ENCODE peak calls at places on chromosome 11, in eight cellular contexts. C, N, F, S, G, D, A and H are unnamed samples.

GRCh38 chr11:4044971-4045646 is 49.5 kb upstream of the RRM1 start:
- DNase-seq in C (no peak), N (no peak), F (no peak), S (no peak), G (no peak), D (no peak), A (no peak), H (no peak)

GRCh38 chr11:94873910-94874575 is 99.3 kb downstream of the CWC15 start:
- DNase-seq in C (no peak), N (peak; percentile 30), F (no peak), S (no peak), G (no peak), D (no peak), A (no peak), H (no peak)

GRCh38 chr11:62976109-62976508 is 8.7 kb downstream of the SLC22A6 start:
- DNase-seq in C (no peak), N (no peak), F (no peak), S (no peak), G (no peak), D (no peak), A (peak; percentile 9), H (no peak)

GRCh38 chr11:32940865-32941264 is 48.3 kb downstream of the QSER1 start:
- DNase-seq in C (no peak), N (no peak), F (no peak), S (no peak), G (no peak), D (no peak), A (no peak), H (no peak)

GRCh38 chr11:65866524-65867283 is 5.9 kb downstream of the EFEMP2 start:
- DNase-seq in C (no peak), N (no peak), F (no peak), S (no peak), G (peak; percentile 46), D (no peak), A (no peak), H (no peak)

GRCh38 chr11:2561283-2562180 is 116.7 kb downstream of the KCNQ1 start:
- DNase-seq in C (no peak), N (no peak), F (no peak), S (no peak), G (peak; percentile 46), D (no peak), A (no peak), H (peak; percentile 4)

GRCh38 chr11:106601637-106602297 is 416.5 kb downstream of the GUCY1A2 start:
- DNase-seq in C (no peak), N (no peak), F (no peak), S (no peak), G (no peak), D (no peak), A (no peak), H (no peak)

GRCh38 chr11:34633990-34634725 is 13.3 kb downstream of the EHF start:
- DNase-seq in C (no peak), N (no peak), F (peak; percentile 18), S (no peak), G (no peak), D (no peak), A (peak; percentile 66), H (peak; percentile 38)

GRCh38 chr11:119149371-119150275 is 771 bp downstream of the ABCG4 start:
- DNase-seq in C (no peak), N (peak; percentile 58), F (no peak), S (no peak), G (no peak), D (no peak), A (no peak), H (no peak)

GRCh38 chr11:111414267-111414931 is 35.3 kb upstream of the POU2AF1 start:
- DNase-seq in C (no peak), N (no peak), F (no peak), S (no peak), G (no peak), D (no peak), A (no peak), H (no peak)

GRCh38 chr11:25065711-25066110 is 568.9 kb downstream of the LUZP2 start:
- DNase-seq in C (no peak), N (no peak), F (no peak), S (no peak), G (no peak), D (no peak), A (peak; percentile 67), H (no peak)

GRCh38 chr11:68896171-68896959 is 7.3 kb downstream of the MRPL21 start:
- DNase-seq in C (no peak), N (no peak), F (no peak), S (no peak), G (no peak), D (no peak), A (no peak), H (no peak)

GRCh38 chr11:9853929-9854557 is 190.2 kb downstream of the SWAP70 start:
- DNase-seq in C (no peak), N (no peak), F (no peak), S (no peak), G (no peak), D (no peak), A (no peak), H (no peak)

GRCh38 chr11:79697905-79698304 is 257.1 kb upstream of the TENM4 start:
- DNase-seq in C (no peak), N (no peak), F (no peak), S (no peak), G (no peak), D (no peak), A (no peak), H (no peak)

GRCh38 chr11:2807276-2807681 is 78.3 kb downstream of the CDKN1C start:
- DNase-seq in C (no peak), N (no peak), F (no peak), S (no peak), G (peak; percentile 85), D (no peak), A (peak; percentile 23), H (peak; percentile 85)

GRCh38 chr11:34439521-34440258 is 956 bp downstream of the CAT start:
- DNase-seq in C (no peak), N (no peak), F (no peak), S (no peak), G (no peak), D (no peak), A (peak; percentile 59), H (no peak)

GRCh38 chr11:70089631-70090030 is 11.5 kb downstream of the ANO1 start:
- DNase-seq in C (no peak), N (no peak), F (no peak), S (no peak), G (no peak), D (no peak), A (no peak), H (no peak)

GRCh38 chr11:82675838-82676237 is 57.8 kb downstream of the FAM181B start:
- DNase-seq in C (no peak), N (no peak), F (no peak), S (no peak), G (no peak), D (no peak), A (no peak), H (no peak)

GRCh38 chr11:131924446-131925240 is 554.2 kb downstream of the NTM start:
- DNase-seq in C (no peak), N (no peak), F (no peak), S (no peak), G (no peak), D (no peak), A (peak; percentile 68), H (no peak)

GRCh38 chr11:33606762-33607161 is 93.9 kb downstream of the C11orf91 start:
- DNase-seq in C (no peak), N (no peak), F (no peak), S (no peak), G (no peak), D (no peak), A (no peak), H (no peak)

GRCh38 chr11:12541588-12542151 is 132.6 kb upstream of the TEAD1 start:
- DNase-seq in C (no peak), N (no peak), F (no peak), S (no peak), G (no peak), D (no peak), A (no peak), H (no peak)

GRCh38 chr11:16945671-16946469 is 68.3 kb downstream of the PLEKHA7 start:
- DNase-seq in C (no peak), N (peak; percentile 50), F (no peak), S (no peak), G (no peak), D (no peak), A (peak; percentile 94), H (no peak)

GRCh38 chr11:120316880-120317688 is 8.0 kb upstream of the TLCD5 start:
- DNase-seq in C (no peak), N (peak; percentile 80), F (no peak), S (no peak), G (no peak), D (no peak), A (peak; percentile 56), H (peak; percentile 30)

GRCh38 chr11:114083256-114084252 is 24.0 kb downstream of the ZBTB16 start:
- DNase-seq in C (no peak), N (no peak), F (no peak), S (no peak), G (peak; percentile 53), D (no peak), A (no peak), H (no peak)

GRCh38 chr11:47773882-47774281 is 6.7 kb upstream of the FNBP4 start:
- DNase-seq in C (no peak), N (no peak), F (no peak), S (no peak), G (no peak), D (no peak), A (no peak), H (no peak)

GRCh38 chr11:44057340-44057739 is 8.7 kb upstream of the ACCS start:
- DNase-seq in C (no peak), N (no peak), F (no peak), S (no peak), G (no peak), D (no peak), A (no peak), H (no peak)

GRCh38 chr11:122081073-122081472 is 34.9 kb downstream of the BLID start:
- DNase-seq in C (no peak), N (no peak), F (no peak), S (no peak), G (no peak), D (no peak), A (no peak), H (no peak)

GRCh38 chr11:72856551-72857342 is 42.5 kb downstream of the ATG16L2 start:
- DNase-seq in C (no peak), N (no peak), F (no peak), S (no peak), G (no peak), D (no peak), A (no peak), H (no peak)

GRCh38 chr11:129935723-129936122 is 40.3 kb upstream of the NFRKB start:
- DNase-seq in C (no peak), N (peak; percentile 39), F (no peak), S (no peak), G (no peak), D (no peak), A (no peak), H (no peak)

GRCh38 chr11:12213920-12214319 is 103.5 kb downstream of the MICAL2 start:
- DNase-seq in C (no peak), N (no peak), F (no peak), S (no peak), G (no peak), D (no peak), A (peak; percentile 44), H (no peak)